ENCODE peak calls at places on chromosome 14, in nine cellular contexts. D is PC-3, Q is kidney epithelial cell, L is choroid plexus epithelial cell, R is IMR-90, J is HL-60, P is AG10803, N is astrocyte of the cerebellum, H is lower leg skin. C is an unnamed sample.

GRCh38 chr14:82113710-82114109 is 580.1 kb upstream of the SEL1L start:
- DNase-seq in H (no peak), J (no peak), N (no peak), P (no peak), D (no peak), Q (no peak), R (no peak), L (no peak), C (no peak)

GRCh38 chr14:96797943-96798349 is 764 bp downstream of the VRK1 start:
- DNase-seq in Q (no peak), N (no peak), H (no peak), D (no peak), L (peak), P (no peak), J (peak), R (no peak), C (no peak)

GRCh38 chr14:59511916-59512530 is 27.7 kb downstream of the JKAMP start:
- DNase-seq in L (peak), J (no peak), H (no peak), R (no peak), P (no peak), Q (no peak), D (peak), N (peak), C (peak)

GRCh38 chr14:95935228-95935822 is 58.7 kb downstream of the TUNAR start:
- DNase-seq in J (peak), H (no peak), Q (no peak), D (peak), P (peak), R (peak), N (peak), L (peak), C (peak)

GRCh38 chr14:81767266-81767987 is 233.8 kb upstream of the SEL1L start:
- DNase-seq in L (no peak), P (no peak), R (no peak), H (no peak), D (no peak), Q (no peak), N (no peak), J (peak), C (no peak)

GRCh38 chr14:100246809-100247428 is 8.0 kb downstream of the YY1 start:
- DNase-seq in J (peak), D (peak), H (no peak), L (peak), P (peak), Q (no peak), N (no peak), R (peak), C (peak)

GRCh38 chr14:70193396-70193795 is 4.6 kb upstream of the SLC8A3 start:
- DNase-seq in R (no peak), H (no peak), L (no peak), D (no peak), Q (no peak), J (no peak), P (no peak), N (no peak), C (no peak)

GRCh38 chr14:51185754-51186153 is 54.3 kb upstream of the TMX1 start:
- DNase-seq in L (no peak), P (no peak), H (no peak), D (no peak), N (no peak), R (no peak), J (no peak), Q (no peak), C (no peak)

GRCh38 chr14:96762650-96763049 is 34.5 kb upstream of the VRK1 start:
- DNase-seq in R (peak), P (peak), D (peak), N (no peak), L (peak), Q (peak), J (peak), H (peak), C (peak)

DNA sequence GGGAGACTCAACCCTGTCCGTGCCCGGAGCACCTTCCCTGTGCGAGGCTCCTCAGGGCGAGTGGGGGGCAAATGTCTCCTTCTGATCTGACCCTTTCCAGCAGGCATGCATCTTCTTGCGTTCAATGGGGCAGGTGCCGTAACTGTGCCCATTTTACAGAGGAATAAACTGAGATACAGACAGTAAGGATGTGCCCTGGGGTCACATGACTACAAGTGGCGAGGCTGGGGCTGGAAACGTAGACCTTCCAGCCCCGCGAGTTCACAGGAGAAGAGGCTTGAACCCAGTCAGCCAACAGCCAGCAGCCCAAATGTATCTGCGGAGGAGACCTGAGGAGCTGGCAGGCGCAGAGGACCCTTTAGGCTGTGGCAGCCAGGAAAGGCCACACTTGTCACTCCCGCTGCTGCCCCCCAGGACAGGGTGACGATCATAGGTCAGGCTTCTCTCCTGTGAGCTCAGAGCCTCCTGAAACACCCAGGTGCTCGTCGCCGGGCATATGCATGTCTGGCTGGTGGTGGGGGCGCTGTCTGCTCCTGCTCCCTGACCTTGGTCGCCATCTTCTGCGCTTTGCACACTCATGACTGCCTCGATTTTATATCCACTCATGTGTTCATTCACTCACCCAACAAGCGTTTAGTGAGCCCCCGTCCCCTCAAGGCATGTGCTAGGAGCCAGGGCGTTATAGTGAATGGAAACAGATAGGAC is 41.7 kb downstream of the CCDC88C start:
- DNase-seq in R (no peak), L (no peak), J (no peak), P (no peak), D (no peak), H (no peak), Q (no peak), N (no peak), C (no peak)
- TF ChIP-seq CTCF in R (no peak), L (no peak), J (no peak), P (no peak), D (no peak), H (no peak), Q (no peak), N (no peak), C (no peak)

DNA sequence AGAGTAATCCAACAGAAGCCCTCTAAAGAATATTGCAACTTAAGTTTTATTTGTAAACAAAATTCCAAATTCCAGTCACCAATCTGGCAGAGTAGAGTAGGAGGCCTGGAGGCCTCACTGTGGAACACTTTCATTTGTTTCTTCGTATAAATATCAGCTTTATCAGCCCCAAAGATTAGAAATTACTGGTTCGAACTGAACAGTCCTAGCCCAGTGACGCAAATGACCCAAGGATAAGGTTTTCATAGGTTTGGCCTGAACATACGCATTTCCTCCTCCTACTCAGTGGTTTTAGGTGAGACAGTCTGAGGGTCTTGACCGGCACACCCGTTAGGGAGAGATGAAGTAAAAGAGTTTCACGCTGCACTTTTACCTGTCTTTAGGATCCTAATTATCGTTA is 1.7 kb downstream of the CDC42BPB start:
- DNase-seq in D (no peak), J (no peak), P (peak), N (no peak), Q (no peak), R (peak), L (peak), H (no peak), C (peak)
- H3K4me3 ChIP-seq in D (peak), J (no peak), P (peak), N (peak), Q (peak), R (peak), L (peak), H (no peak), C (peak)

DNA sequence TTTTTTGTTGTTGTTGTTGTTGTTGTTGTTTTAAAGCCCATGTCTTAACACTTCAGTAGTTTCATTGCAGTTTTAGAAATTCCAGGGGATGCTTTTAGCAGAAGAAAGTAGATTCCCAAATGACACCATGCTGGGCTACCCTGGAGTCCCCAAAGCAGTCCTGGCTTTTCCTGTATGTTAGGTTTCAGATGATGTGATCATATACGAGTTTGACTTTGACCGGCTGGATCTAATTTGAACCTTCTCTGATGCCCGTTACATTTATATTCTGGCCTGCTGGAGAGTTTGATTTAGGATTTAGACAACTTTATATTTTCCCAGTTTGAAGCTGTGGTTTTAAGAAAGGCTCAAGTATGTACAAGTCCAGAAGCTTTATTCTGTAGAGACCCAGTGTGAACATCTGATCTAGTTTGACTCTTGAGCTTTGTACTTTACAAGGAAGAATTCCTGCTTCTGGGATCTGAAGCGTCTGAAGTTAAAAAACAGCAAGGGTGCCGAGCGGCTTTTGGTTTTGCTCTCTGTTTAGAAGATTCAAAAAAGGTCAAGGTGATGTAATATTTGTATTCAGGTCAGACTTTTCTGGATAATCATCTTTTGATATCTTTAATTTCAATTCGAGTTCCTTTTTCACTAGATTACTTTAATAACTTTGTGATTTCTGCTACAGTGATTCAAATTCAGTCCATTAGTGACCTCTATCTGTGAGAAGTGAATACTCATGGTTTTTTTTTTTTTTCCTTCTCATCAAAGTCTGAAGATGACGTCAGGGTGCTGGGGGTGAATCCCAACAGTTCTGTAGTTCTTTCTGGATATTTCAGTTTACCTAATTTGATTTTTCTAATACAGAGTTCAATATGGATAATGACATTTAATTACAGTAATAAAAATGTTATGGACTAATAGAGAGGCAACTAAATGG is 6.2 kb downstream of the FLRT2 start:
- DNase-seq in P (peak), N (no peak), R (peak), D (peak), J (no peak), Q (no peak), H (no peak), L (peak), C (peak)
- TF ChIP-seq CTCF in P (peak), N (no peak), R (peak), D (peak), J (no peak), Q (peak), H (no peak), L (peak), C (peak)

GRCh38 chr14:83827383-83827782 is 1702.6 kb upstream of the FLRT2 start:
- DNase-seq in R (peak), D (no peak), J (no peak), L (peak), H (no peak), N (no peak), P (no peak), Q (no peak), C (no peak)
- H3K4me3 ChIP-seq in R (no peak), D (no peak), J (no peak), L (no peak), H (no peak), N (no peak), P (no peak), Q (no peak), C (no peak)

GRCh38 chr14:92556255-92556741 is 42.7 kb downstream of the RIN3 start:
- DNase-seq in Q (no peak), L (peak), H (no peak), D (no peak), N (no peak), P (no peak), J (no peak), R (peak), C (peak)

GRCh38 chr14:92552066-92552465 is 38.5 kb downstream of the RIN3 start:
- DNase-seq in P (no peak), J (no peak), L (no peak), Q (no peak), N (no peak), H (no peak), D (no peak), R (no peak), C (no peak)

GRCh38 chr14:92551066-92551841 is 37.7 kb downstream of the RIN3 start:
- DNase-seq in D (no peak), Q (no peak), P (no peak), R (no peak), N (no peak), L (no peak), H (no peak), J (no peak), C (no peak)

GRCh38 chr14:92555440-92556111 is 42.0 kb downstream of the RIN3 start:
- DNase-seq in R (no peak), D (no peak), H (no peak), L (no peak), Q (no peak), N (no peak), J (peak), P (no peak), C (no peak)

DNA sequence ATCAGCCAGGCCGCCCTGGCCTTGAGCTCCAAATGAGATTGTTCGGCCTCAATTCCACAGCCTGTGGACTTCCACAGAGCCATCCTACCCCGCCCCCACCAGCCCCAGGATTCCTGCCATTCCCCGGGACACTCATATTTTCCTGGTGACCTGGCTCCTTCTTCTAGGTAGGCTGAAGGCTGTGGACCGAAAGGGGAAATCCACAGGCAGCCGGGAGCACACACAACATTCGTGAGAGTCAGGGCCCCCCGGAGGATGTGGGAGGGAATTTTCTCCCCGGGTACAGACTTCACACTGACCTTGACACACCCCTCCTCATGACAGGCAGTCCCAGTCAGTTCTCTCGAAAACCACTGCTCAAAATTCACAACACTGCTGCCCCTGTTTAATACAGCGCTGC is 39.9 kb downstream of the RIN3 start:
- DNase-seq in H (no peak), D (no peak), J (no peak), R (peak), N (no peak), Q (no peak), P (peak), L (peak), C (peak)
- TF ChIP-seq CTCF in H (no peak), D (no peak), J (no peak), R (peak), N (peak), Q (no peak), P (peak), L (peak), C (peak)